ENCODE peak calls at places on chromosomes 5 and 9, in five cellular contexts. One of them, this sample, is unnamed.

GRCh38 chr5:41524174-41524573 is 13.8 kb upstream of the PLCXD3 start:
- DNase-seq in breast epithelium: no peak
- DNase-seq in SK-N-SH: no peak
- DNase-seq in transverse colon: no peak
- DNase-seq in K562: no peak
- DNase-seq in this sample: no peak

GRCh38 chr9:120235081-120235480 is 344.9 kb downstream of the CDK5RAP2 start:
- DNase-seq in breast epithelium: no peak
- DNase-seq in SK-N-SH: no peak
- DNase-seq in transverse colon: no peak
- DNase-seq in K562: no peak
- DNase-seq in this sample: no peak

GRCh38 chr9:97852399-97853055 is 499 bp upstream of the FOXE1 start:
- DNase-seq in breast epithelium: no peak
- DNase-seq in SK-N-SH: no peak
- DNase-seq in transverse colon: no peak
- DNase-seq in K562: no peak
- DNase-seq in this sample: no peak

GRCh38 chr5:79842991-79843390 is 148.1 kb downstream of the MTX3 start:
- DNase-seq in breast epithelium: no peak
- DNase-seq in SK-N-SH: no peak
- DNase-seq in transverse colon: no peak
- DNase-seq in K562: no peak
- DNase-seq in this sample: no peak

GRCh38 chr9:14880951-14881465 is 29.2 kb downstream of the FREM1 start:
- DNase-seq in breast epithelium: no peak
- DNase-seq in SK-N-SH: no peak
- DNase-seq in transverse colon: no peak
- DNase-seq in K562: no peak
- DNase-seq in this sample: no peak

GRCh38 chr9:106707722-106708121 is 155.2 kb upstream of the ZNF462 start:
- DNase-seq in breast epithelium: no peak
- DNase-seq in SK-N-SH: no peak
- DNase-seq in transverse colon: no peak
- DNase-seq in K562: no peak
- DNase-seq in this sample: no peak

GRCh38 chr9:21638104-21638503 is 156.0 kb upstream of the IFNE start:
- DNase-seq in breast epithelium: no peak
- DNase-seq in SK-N-SH: no peak
- DNase-seq in transverse colon: no peak
- DNase-seq in K562: no peak
- DNase-seq in this sample: no peak

GRCh38 chr9:16241231-16241630 is 629.2 kb downstream of the BNC2 start:
- DNase-seq in breast epithelium: no peak
- DNase-seq in SK-N-SH: no peak
- DNase-seq in transverse colon: no peak
- DNase-seq in K562: no peak
- DNase-seq in this sample: no peak

GRCh38 chr5:131328536-131329186 is 64.8 kb downstream of the CDC42SE2 start:
- DNase-seq in breast epithelium: no peak
- DNase-seq in SK-N-SH: no peak
- DNase-seq in transverse colon: no peak
- DNase-seq in K562: no peak
- DNase-seq in this sample: no peak

GRCh38 chr5:91288517-91288916 is 94.6 kb downstream of the ARRDC3 start:
- DNase-seq in breast epithelium: no peak
- DNase-seq in SK-N-SH: peak; percentile 30
- DNase-seq in transverse colon: no peak
- DNase-seq in K562: no peak
- DNase-seq in this sample: no peak

GRCh38 chr9:12933957-12934356 is 159.1 kb downstream of the LURAP1L start:
- DNase-seq in breast epithelium: no peak
- DNase-seq in SK-N-SH: no peak
- DNase-seq in transverse colon: no peak
- DNase-seq in K562: no peak
- DNase-seq in this sample: no peak

GRCh38 chr9:132312873-132313272 is 41.9 kb downstream of the SETX start:
- DNase-seq in breast epithelium: no peak
- DNase-seq in SK-N-SH: no peak
- DNase-seq in transverse colon: no peak
- DNase-seq in K562: no peak
- DNase-seq in this sample: no peak

GRCh38 chr9:70553718-70554673 is 139.5 kb upstream of the KLF9 start:
- DNase-seq in breast epithelium: peak; percentile 86
- DNase-seq in SK-N-SH: no peak
- DNase-seq in transverse colon: no peak
- DNase-seq in K562: no peak
- DNase-seq in this sample: no peak

GRCh38 chr5:57863661-57864060 is 381.1 kb upstream of the ACTBL2 start:
- DNase-seq in breast epithelium: no peak
- DNase-seq in SK-N-SH: no peak
- DNase-seq in transverse colon: no peak
- DNase-seq in K562: no peak
- DNase-seq in this sample: no peak

GRCh38 chr5:6408627-6409446 is 30.5 kb upstream of the MED10 start:
- DNase-seq in breast epithelium: no peak
- DNase-seq in SK-N-SH: no peak
- DNase-seq in transverse colon: no peak
- DNase-seq in K562: peak; percentile 30
- DNase-seq in this sample: no peak

GRCh38 chr9:19429590-19429989 is 20.8 kb downstream of the ACER2 start:
- DNase-seq in breast epithelium: no peak
- DNase-seq in SK-N-SH: no peak
- DNase-seq in transverse colon: no peak
- DNase-seq in K562: no peak
- DNase-seq in this sample: no peak

GRCh38 chr9:1231998-1232919 is 182.1 kb downstream of the DMRT2 start:
- DNase-seq in breast epithelium: peak; percentile 64
- DNase-seq in SK-N-SH: no peak
- DNase-seq in transverse colon: peak; percentile 31
- DNase-seq in K562: no peak
- DNase-seq in this sample: peak; percentile 87

GRCh38 chr5:124628721-124629596 is 117.5 kb downstream of the ZNF608 start:
- DNase-seq in breast epithelium: no peak
- DNase-seq in SK-N-SH: no peak
- DNase-seq in transverse colon: no peak
- DNase-seq in K562: peak; percentile 91
- DNase-seq in this sample: no peak

GRCh38 chr9:129840024-129840423 is 4.8 kb downstream of the USP20 start:
- DNase-seq in breast epithelium: no peak
- DNase-seq in SK-N-SH: no peak
- DNase-seq in transverse colon: no peak
- DNase-seq in K562: no peak
- DNase-seq in this sample: no peak

GRCh38 chr5:62082370-62082778 is 223.6 kb upstream of the KIF2A start:
- DNase-seq in breast epithelium: no peak
- DNase-seq in SK-N-SH: peak; percentile 28
- DNase-seq in transverse colon: no peak
- DNase-seq in K562: no peak
- DNase-seq in this sample: no peak

GRCh38 chr5:65539827-65540226 is 23.1 kb downstream of the CENPK start:
- DNase-seq in breast epithelium: no peak
- DNase-seq in SK-N-SH: no peak
- DNase-seq in transverse colon: no peak
- DNase-seq in K562: peak; percentile 11
- DNase-seq in this sample: no peak

GRCh38 chr9:94135222-94135621 is 51.0 kb downstream of the PTPDC1 start:
- DNase-seq in breast epithelium: peak; percentile 76
- DNase-seq in SK-N-SH: no peak
- DNase-seq in transverse colon: no peak
- DNase-seq in K562: no peak
- DNase-seq in this sample: no peak

GRCh38 chr5:7756453-7756852 is 94.5 kb downstream of the CFAP90 start:
- DNase-seq in breast epithelium: no peak
- DNase-seq in SK-N-SH: no peak
- DNase-seq in transverse colon: no peak
- DNase-seq in K562: no peak
- DNase-seq in this sample: no peak

GRCh38 chr9:110030632-110031031 is 177.3 kb downstream of the C9orf152 start:
- DNase-seq in breast epithelium: no peak
- DNase-seq in SK-N-SH: no peak
- DNase-seq in transverse colon: no peak
- DNase-seq in K562: no peak
- DNase-seq in this sample: no peak

GRCh38 chr9:133701321-133701980 is 36.7 kb downstream of the SARDH start:
- DNase-seq in breast epithelium: peak; percentile 32
- DNase-seq in SK-N-SH: no peak
- DNase-seq in transverse colon: no peak
- DNase-seq in K562: no peak
- DNase-seq in this sample: peak; percentile 50
- H3K4me1 ChIP-seq in breast epithelium: no peaks in the 10 kb centered on the region
- H3K4me1 ChIP-seq in SK-N-SH: peaks cover 11% of the 10 kb centered on the region
- H3K4me1 ChIP-seq in transverse colon: peaks cover 6% of the 10 kb centered on the region
- H3K4me1 ChIP-seq in K562: no peaks in the 10 kb centered on the region
- H3K4me1 ChIP-seq in this sample: peaks cover 24% of the 10 kb centered on the region

DNA sequence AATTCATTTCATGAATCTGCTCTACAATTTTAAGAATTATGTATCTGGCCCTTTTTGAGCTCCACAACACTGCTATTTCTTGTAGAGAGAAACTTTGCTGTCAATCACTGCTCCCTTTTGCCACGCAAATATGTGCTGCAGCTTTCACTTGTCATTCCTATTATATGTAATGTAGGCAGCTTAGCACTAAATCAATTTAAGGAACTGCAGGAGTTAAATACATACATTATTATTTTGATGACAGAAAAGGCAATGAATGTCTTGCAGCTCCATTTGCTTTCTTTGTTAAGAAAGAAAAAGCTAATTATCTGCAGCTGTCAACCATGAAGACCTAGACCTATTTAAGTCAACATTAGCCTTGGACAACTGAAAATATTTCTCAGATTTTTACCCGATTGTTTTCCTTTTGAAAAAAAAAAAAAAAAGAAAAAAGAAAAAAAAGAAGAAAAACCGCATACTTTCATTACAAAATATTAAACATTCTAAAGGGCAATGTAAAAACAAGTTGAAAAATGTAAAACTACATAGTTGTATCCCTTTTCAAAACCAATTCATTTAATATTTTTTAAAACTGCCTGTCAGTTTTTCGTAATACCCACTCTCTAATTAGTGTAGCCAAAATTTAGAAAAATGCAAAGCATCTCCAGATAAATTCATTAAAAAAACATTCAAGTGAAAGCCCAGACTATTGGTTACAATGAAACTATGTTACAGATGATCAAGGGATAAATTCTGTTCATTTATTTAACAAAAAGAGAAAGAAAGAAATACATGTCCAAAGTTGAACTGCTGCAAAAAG is 57.2 kb downstream of the RFX3 start:
- DNase-seq in breast epithelium: no peak
- DNase-seq in SK-N-SH: no peak
- DNase-seq in transverse colon: no peak
- DNase-seq in K562: no peak
- DNase-seq in this sample: no peak
- TF ChIP-seq POLR2AphosphoS5 in breast epithelium: no peak
- TF ChIP-seq POLR2AphosphoS5 in SK-N-SH: no peak
- TF ChIP-seq POLR2AphosphoS5 in transverse colon: no peak
- TF ChIP-seq POLR2AphosphoS5 in K562: no peak
- TF ChIP-seq POLR2AphosphoS5 in this sample: no peak

GRCh38 chr9:35729700-35730485 is 2.1 kb downstream of the TLN1 start:
- DNase-seq in breast epithelium: peak; percentile 62
- DNase-seq in SK-N-SH: peak; percentile 76
- DNase-seq in transverse colon: peak; percentile 53
- DNase-seq in K562: peak; percentile 75
- DNase-seq in this sample: no peak
- H3K4me1 ChIP-seq in breast epithelium: peaks cover 13% of the 10 kb centered on the region
- H3K4me1 ChIP-seq in SK-N-SH: peaks cover 43% of the 10 kb centered on the region
- H3K4me1 ChIP-seq in transverse colon: peaks cover 75% of the 10 kb centered on the region
- H3K4me1 ChIP-seq in K562: peaks cover 43% of the 10 kb centered on the region
- H3K4me1 ChIP-seq in this sample: peaks cover 59% of the 10 kb centered on the region

DNA sequence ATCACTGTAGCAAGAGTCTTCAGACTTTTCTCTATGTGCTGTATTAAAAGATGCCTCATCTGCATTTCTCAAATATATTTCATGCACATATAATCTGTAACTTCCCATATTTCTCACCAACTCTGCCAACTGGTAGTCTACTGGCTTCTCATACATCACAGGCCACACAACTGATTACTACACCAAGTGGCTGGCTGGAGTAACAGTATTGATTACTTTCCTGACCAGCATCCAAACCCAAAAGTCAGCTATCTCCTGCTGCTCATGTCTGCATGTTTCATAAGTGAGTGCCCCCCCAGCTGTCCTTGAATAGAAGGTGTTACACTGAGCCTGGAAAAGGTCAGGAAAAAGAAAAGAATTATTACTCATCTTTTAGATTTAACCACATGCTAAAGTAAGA is 17.4 kb downstream of the ERCC8 start:
- DNase-seq in breast epithelium: no peak
- DNase-seq in SK-N-SH: no peak
- DNase-seq in transverse colon: no peak
- DNase-seq in K562: no peak
- DNase-seq in this sample: no peak
- TF ChIP-seq POLR2AphosphoS5 in breast epithelium: no peak
- TF ChIP-seq POLR2AphosphoS5 in SK-N-SH: no peak
- TF ChIP-seq POLR2AphosphoS5 in transverse colon: no peak
- TF ChIP-seq POLR2AphosphoS5 in K562: no peak
- TF ChIP-seq POLR2AphosphoS5 in this sample: no peak

GRCh38 chr9:137293482-137294090 is 8.5 kb downstream of the NRARP start:
- DNase-seq in breast epithelium: no peak
- DNase-seq in SK-N-SH: no peak
- DNase-seq in transverse colon: peak; percentile 87
- DNase-seq in K562: no peak
- DNase-seq in this sample: no peak

GRCh38 chr9:137294684-137295312 is 7.3 kb downstream of the NRARP start:
- DNase-seq in breast epithelium: no peak
- DNase-seq in SK-N-SH: peak; percentile 67
- DNase-seq in transverse colon: peak; percentile 32
- DNase-seq in K562: no peak
- DNase-seq in this sample: no peak

GRCh38 chr9:137294091-137294683 is 7.9 kb downstream of the NRARP start:
- DNase-seq in breast epithelium: no peak
- DNase-seq in SK-N-SH: peak; percentile 73
- DNase-seq in transverse colon: no peak
- DNase-seq in K562: peak; percentile 82
- DNase-seq in this sample: no peak

GRCh38 chr9:137295313-137296213 is 6.5 kb downstream of the NRARP start:
- DNase-seq in breast epithelium: no peak
- DNase-seq in SK-N-SH: peak; percentile 97
- DNase-seq in transverse colon: peak; percentile 62
- DNase-seq in K562: peak; percentile 92
- DNase-seq in this sample: no peak

DNA sequence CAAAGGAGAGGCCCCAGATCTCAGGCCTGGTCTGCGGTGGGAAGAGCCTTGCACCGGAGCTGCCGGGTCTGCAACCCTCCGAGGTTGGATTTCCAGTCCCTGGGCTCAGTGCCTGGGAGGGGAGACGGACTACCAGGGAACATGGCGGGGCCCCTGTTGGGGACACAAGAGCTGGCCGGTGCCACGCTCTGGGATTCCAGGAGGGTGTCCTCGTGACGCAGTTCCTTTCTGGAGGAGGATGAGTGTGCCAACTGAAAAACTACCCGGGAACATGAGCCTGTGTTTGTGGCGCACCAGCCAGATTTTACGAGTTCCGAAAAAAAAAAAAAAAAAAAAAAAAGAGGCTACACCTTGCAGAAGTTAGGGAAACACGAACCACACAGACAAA is 9.0 kb downstream of the NRARP start:
- DNase-seq in breast epithelium: no peak
- DNase-seq in SK-N-SH: no peak
- DNase-seq in transverse colon: no peak
- DNase-seq in K562: no peak
- DNase-seq in this sample: no peak
- H3K4me1 ChIP-seq in breast epithelium: peaks cover 14% of the 10 kb centered on the region
- H3K4me1 ChIP-seq in SK-N-SH: peaks cover 19% of the 10 kb centered on the region
- H3K4me1 ChIP-seq in transverse colon: peaks cover 41% of the 10 kb centered on the region
- H3K4me1 ChIP-seq in K562: peaks cover 9% of the 10 kb centered on the region
- H3K4me1 ChIP-seq in this sample: peaks cover 29% of the 10 kb centered on the region